ENCODE peak calls at places on chromosome 10, in six cellular contexts. I is AG10803, A is ascending aorta, S is fibroblast of mammary gland, T is dorsolateral prefrontal cortex, J is stomach. C is an unnamed sample.

GRCh38 chr10:48496831-48497792 is 107.8 kb downstream of the ARHGAP22 start:
- DNase-seq in J (peak), S (peak), A (no peak), T (no peak), I (peak), C (peak)

GRCh38 chr10:81179324-81179723 is 641.6 kb downstream of the SH2D4B start:
- DNase-seq in J (no peak), S (no peak), I (no peak), T (no peak), A (no peak), C (no peak)

GRCh38 chr10:20429742-20430141 is 467.4 kb downstream of the NEBL start:
- DNase-seq in A (no peak), S (no peak), T (no peak), J (no peak), I (no peak), C (no peak)

GRCh38 chr10:13704969-13705368 is 118.2 kb downstream of the PRPF18 start:
- DNase-seq in S (no peak), A (no peak), J (no peak), T (no peak), I (no peak), C (no peak)

GRCh38 chr10:1122349-1122748 is 66.2 kb downstream of the WDR37 start:
- DNase-seq in J (no peak), A (no peak), I (no peak), S (no peak), T (no peak), C (no peak)

GRCh38 chr10:63562391-63562790 is 41.2 kb downstream of the REEP3 start:
- DNase-seq in A (no peak), J (no peak), I (no peak), S (no peak), T (no peak), C (no peak)

GRCh38 chr10:52771534-52772455 is 789 bp downstream of the MBL2 start:
- DNase-seq in A (no peak), S (no peak), J (no peak), T (no peak), I (peak), C (peak)

GRCh38 chr10:72315611-72316385 is 38.9 kb downstream of the DNAJB12 start:
- DNase-seq in A (no peak), T (no peak), S (peak), J (peak), I (peak), C (no peak)

GRCh38 chr10:126663328-126663727 is 7.2 kb downstream of the C10orf90 start:
- DNase-seq in A (no peak), I (peak), S (peak), T (peak), J (no peak), C (no peak)

GRCh38 chr10:127193125-127193524 is 3.3 kb downstream of the INSYN2A start:
- DNase-seq in T (no peak), A (no peak), S (peak), I (peak), J (no peak), C (no peak)

GRCh38 chr10:1050145-1050544 is 1.2 kb upstream of the IDI1 start:
- DNase-seq in S (no peak), T (no peak), J (no peak), I (no peak), A (no peak), C (no peak)

GRCh38 chr10:79012567-79012966 is 56.2 kb upstream of the ZMIZ1 start:
- DNase-seq in S (no peak), A (no peak), I (no peak), T (no peak), J (no peak), C (no peak)

GRCh38 chr10:1382711-1383110 is 326.5 kb downstream of the WDR37 start:
- DNase-seq in S (no peak), I (no peak), A (no peak), T (no peak), J (peak), C (no peak)

GRCh38 chr10:37972396-37972795 is 4.1 kb downstream of the ZNF25 start:
- DNase-seq in S (no peak), I (no peak), T (no peak), A (no peak), J (no peak), C (no peak)

GRCh38 chr10:74103560-74104248 is 46.9 kb downstream of the AP3M1 start:
- DNase-seq in T (no peak), A (no peak), J (no peak), I (peak), S (peak), C (no peak)

GRCh38 chr10:23063387-23064287 is 31.7 kb upstream of the MSRB2 start:
- DNase-seq in J (no peak), T (peak), A (no peak), I (peak), S (peak), C (no peak)

GRCh38 chr10:36676321-36677169 is 448.9 kb upstream of the ANKRD30A start:
- DNase-seq in A (no peak), T (no peak), S (peak), J (no peak), I (peak), C (no peak)

GRCh38 chr10:91389636-91390512 is 20.3 kb upstream of the HECTD2 start:
- DNase-seq in A (no peak), T (no peak), I (peak), S (peak), J (no peak), C (no peak)

GRCh38 chr10:97597778-97598177 is 8.3 kb downstream of the C10orf62 start:
- DNase-seq in S (no peak), J (no peak), A (no peak), I (no peak), T (no peak), C (no peak)

GRCh38 chr10:17215782-17216122 is 12.3 kb upstream of the VIM start:
- DNase-seq in A (no peak), T (no peak), I (no peak), S (no peak), J (no peak), C (no peak)

GRCh38 chr10:121843379-121843778 is 84.5 kb downstream of the ATE1 start:
- DNase-seq in I (no peak), J (no peak), S (no peak), T (no peak), A (no peak), C (no peak)

GRCh38 chr10:14953452-14954000 is 370 bp downstream of the DCLRE1C start:
- DNase-seq in J (peak), S (peak), T (peak), I (peak), A (no peak), C (no peak)

GRCh38 chr10:92213049-92213448 is 77.8 kb downstream of the CPEB3 start:
- DNase-seq in I (no peak), A (no peak), S (no peak), T (no peak), J (no peak), C (no peak)

GRCh38 chr10:103839867-103840746 is 15.3 kb downstream of the SH3PXD2A start:
- DNase-seq in T (no peak), J (peak), I (no peak), S (no peak), A (no peak), C (no peak)

GRCh38 chr10:126203746-126204145 is 184.5 kb downstream of the ADAM12 start:
- DNase-seq in T (no peak), S (no peak), I (peak), A (no peak), J (no peak), C (no peak)

GRCh38 chr10:130341325-130341724 is 205.1 kb downstream of the GLRX3 start:
- DNase-seq in S (no peak), T (no peak), J (no peak), I (no peak), A (no peak), C (no peak)

GRCh38 chr10:104734408-104734807 is 93.3 kb downstream of the SORCS3 start:
- DNase-seq in A (no peak), J (no peak), T (no peak), S (no peak), I (no peak), C (no peak)

GRCh38 chr10:104435822-104436221 is 82.2 kb downstream of the CFAP58 start:
- DNase-seq in T (no peak), S (no peak), J (no peak), A (no peak), I (peak), C (no peak)

GRCh38 chr10:36675458-36675880 is 449.9 kb upstream of the ANKRD30A start:
- DNase-seq in A (no peak), J (no peak), I (peak), S (peak), T (no peak), C (no peak)

GRCh38 chr10:43427166-43427825 is 9.6 kb upstream of the ZNF487 start:
- DNase-seq in S (no peak), A (no peak), I (no peak), J (no peak), T (no peak), C (no peak)

GRCh38 chr10:15719062-15719898 is 442 bp downstream of the ITGA8 start:
- DNase-seq in A (no peak), J (no peak), S (no peak), I (peak), T (no peak), C (no peak)

GRCh38 chr10:133461841-133462240 is 8.1 kb downstream of the SCART1 start:
- DNase-seq in A (no peak), T (no peak), I (no peak), S (no peak), J (no peak), C (no peak)

GRCh38 chr10:127278001-127278400 is 81.6 kb upstream of the INSYN2A start:
- DNase-seq in S (no peak), I (peak), J (no peak), T (no peak), A (no peak), C (peak)

GRCh38 chr10:131942455-131942854 is 39.3 kb downstream of the BNIP3 start:
- DNase-seq in A (no peak), S (no peak), T (no peak), I (no peak), J (no peak), C (no peak)

GRCh38 chr10:46528171-46528671 is 28.2 kb downstream of the GPRIN2 start:
- DNase-seq in A (peak), J (peak), I (no peak), T (peak), S (no peak), C (no peak)

GRCh38 chr10:1036341-1036791 is 10.7 kb upstream of the IDI2 start:
- DNase-seq in S (peak), I (no peak), T (no peak), A (no peak), J (no peak), C (peak)

GRCh38 chr10:125334545-125334944 is 174.2 kb upstream of the CTBP2 start:
- DNase-seq in J (no peak), I (no peak), T (no peak), S (no peak), A (no peak), C (no peak)

GRCh38 chr10:24957624-24958435 is 5.4 kb upstream of the PRTFDC1 start:
- DNase-seq in J (no peak), I (peak), T (no peak), S (peak), A (no peak), C (no peak)

GRCh38 chr10:121405096-121405495 is 193.1 kb downstream of the FGFR2 start:
- DNase-seq in S (no peak), A (no peak), J (peak), T (no peak), I (no peak), C (no peak)

GRCh38 chr10:27713906-27714305 is 31.7 kb downstream of the MKX start:
- DNase-seq in S (peak), J (no peak), T (no peak), A (no peak), I (peak), C (no peak)
- H3K4me3 ChIP-seq in S (no peak), J (no peak), T (no peak), A (peak), I (peak), C (no peak)

DNA sequence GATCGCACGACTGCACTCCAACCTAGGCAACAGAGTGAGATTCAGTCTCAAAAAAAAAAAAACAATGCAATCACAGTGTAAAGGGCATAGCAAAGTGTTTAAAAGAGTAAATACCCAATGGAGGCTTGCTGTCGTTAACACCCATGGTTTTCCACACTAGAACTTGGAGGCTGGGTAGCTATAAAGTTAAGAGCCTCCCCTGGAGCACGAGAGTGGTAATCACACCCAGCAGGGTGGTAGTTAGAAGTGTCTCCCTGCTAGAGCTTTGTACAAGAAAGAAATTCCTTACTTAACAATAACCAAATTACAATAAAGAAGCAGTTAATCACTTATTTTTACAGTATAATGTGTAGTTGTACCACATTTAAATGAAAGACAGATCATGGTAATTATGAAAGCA is 1078.9 kb downstream of the NRG3 start:
- DNase-seq in S (no peak), I (no peak), A (no peak), T (no peak), J (no peak), C (no peak)
- TF ChIP-seq CTCF in S (no peak), I (no peak), A (no peak), T (no peak), J (no peak), C (no peak)

GRCh38 chr10:93481931-93482834 is at the start of gene MYOF:
- DNase-seq in J (peak), S (peak), T (no peak), A (no peak), I (peak), C (no peak)

GRCh38 chr10:93481213-93481930 is 762 bp downstream of the MYOF start:
- DNase-seq in J (no peak), S (no peak), T (no peak), A (no peak), I (no peak), C (no peak)

GRCh38 chr10:93488956-93489528 is 6.9 kb upstream of the MYOF start:
- DNase-seq in I (peak), A (no peak), J (no peak), T (no peak), S (no peak), C (no peak)

GRCh38 chr10:93491589-93492121 is 4.8 kb upstream of the CEP55 start:
- DNase-seq in T (no peak), S (no peak), I (no peak), A (no peak), J (no peak), C (no peak)

DNA sequence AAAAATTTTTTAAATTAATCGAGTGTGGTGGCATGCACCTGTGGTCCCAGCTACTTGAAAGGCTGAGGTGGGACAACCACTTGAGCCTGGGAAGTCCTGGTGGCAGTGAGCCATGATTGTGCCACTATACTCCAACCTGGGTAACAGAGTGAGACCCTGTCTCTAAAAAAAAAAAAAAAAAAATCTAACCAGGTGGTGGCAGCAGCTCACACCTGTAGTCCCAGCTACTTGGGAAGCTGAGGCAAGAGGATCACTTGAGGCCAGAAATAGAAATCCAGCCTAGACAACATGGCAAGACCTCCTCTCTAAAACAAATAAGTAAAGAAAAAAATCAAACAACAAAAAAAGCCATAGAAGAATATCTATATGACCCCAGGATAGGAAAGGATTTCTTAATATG is 3.6 kb upstream of the MYOF start:
- DNase-seq in S (no peak), I (no peak), A (no peak), T (no peak), J (no peak), C (no peak)
- H3K4me3 ChIP-seq in S (no peak), I (no peak), A (no peak), T (no peak), J (no peak), C (no peak)

GRCh38 chr10:60238408-60239100 is 151.1 kb downstream of the ANK3 start:
- DNase-seq in I (peak), T (no peak), S (peak), A (no peak), J (peak), C (no peak)
- TF ChIP-seq CTCF in I (peak), T (no peak), S (peak), A (peak), J (no peak), C (peak)

GRCh38 chr10:96280859-96281258 is 9.5 kb upstream of the BLNK start:
- DNase-seq in S (no peak), A (no peak), J (no peak), I (no peak), T (no peak), C (no peak)
- H3K4me3 ChIP-seq in S (no peak), A (no peak), J (no peak), I (no peak), T (no peak), C (no peak)

GRCh38 chr10:50963063-50963462 is 77.6 kb upstream of the A1CF start:
- DNase-seq in I (no peak), A (no peak), J (no peak), T (no peak), S (no peak), C (no peak)

GRCh38 chr10:50972591-50972990 is 87.2 kb upstream of the A1CF start:
- DNase-seq in J (peak), S (no peak), A (no peak), T (no peak), I (no peak), C (no peak)

DNA sequence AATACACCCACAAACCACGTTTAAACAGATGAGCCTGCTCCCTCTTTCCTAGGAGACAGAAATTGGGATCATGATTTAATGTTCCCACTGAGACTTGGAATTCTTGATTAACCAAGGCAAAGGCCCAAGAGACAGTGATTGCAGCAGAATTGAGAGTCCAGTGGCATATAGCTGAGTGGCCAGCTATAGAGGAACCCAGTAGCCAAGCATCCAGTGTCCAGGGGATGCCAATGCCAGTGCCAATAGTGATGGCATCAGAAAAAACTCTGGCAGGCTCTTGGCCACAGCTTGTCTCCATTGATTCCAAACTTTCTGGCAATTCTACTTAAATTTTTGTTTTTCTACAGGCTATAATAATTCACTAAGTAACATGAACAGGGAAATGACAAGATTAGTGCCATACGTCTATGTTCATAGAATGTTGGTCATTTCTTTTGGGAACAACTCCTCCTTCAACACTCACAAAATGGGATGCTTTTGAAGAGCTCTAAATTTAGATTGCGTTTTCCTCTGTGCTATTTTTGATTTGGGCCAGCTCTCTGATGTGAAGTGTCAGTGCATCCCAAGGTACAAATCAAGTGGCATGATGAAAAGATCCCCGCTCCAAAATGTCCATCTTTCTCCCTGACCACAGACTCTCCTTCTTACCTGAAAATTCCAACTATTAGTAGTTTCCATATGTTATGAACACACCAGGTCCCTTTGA is 83.1 kb upstream of the A1CF start:
- DNase-seq in J (no peak), S (no peak), A (no peak), I (peak), T (no peak), C (no peak)
- TF ChIP-seq CTCF in J (no peak), S (no peak), A (no peak), I (no peak), T (no peak), C (no peak)

GRCh38 chr10:99529483-99530107 is 3.1 kb upstream of the NKX2-3 start:
- DNase-seq in A (no peak), I (no peak), J (no peak), S (no peak), T (no peak), C (no peak)

GRCh38 chr10:99531026-99531695 is 1.6 kb upstream of the NKX2-3 start:
- DNase-seq in I (no peak), A (no peak), J (no peak), T (no peak), S (no peak), C (no peak)

GRCh38 chr10:99528867-99529285 is 3.9 kb upstream of the NKX2-3 start:
- DNase-seq in A (no peak), I (no peak), J (no peak), S (no peak), T (no peak), C (no peak)

GRCh38 chr10:99531696-99532050 is 1.1 kb upstream of the NKX2-3 start:
- DNase-seq in T (no peak), I (no peak), S (no peak), J (no peak), A (no peak), C (no peak)

DNA sequence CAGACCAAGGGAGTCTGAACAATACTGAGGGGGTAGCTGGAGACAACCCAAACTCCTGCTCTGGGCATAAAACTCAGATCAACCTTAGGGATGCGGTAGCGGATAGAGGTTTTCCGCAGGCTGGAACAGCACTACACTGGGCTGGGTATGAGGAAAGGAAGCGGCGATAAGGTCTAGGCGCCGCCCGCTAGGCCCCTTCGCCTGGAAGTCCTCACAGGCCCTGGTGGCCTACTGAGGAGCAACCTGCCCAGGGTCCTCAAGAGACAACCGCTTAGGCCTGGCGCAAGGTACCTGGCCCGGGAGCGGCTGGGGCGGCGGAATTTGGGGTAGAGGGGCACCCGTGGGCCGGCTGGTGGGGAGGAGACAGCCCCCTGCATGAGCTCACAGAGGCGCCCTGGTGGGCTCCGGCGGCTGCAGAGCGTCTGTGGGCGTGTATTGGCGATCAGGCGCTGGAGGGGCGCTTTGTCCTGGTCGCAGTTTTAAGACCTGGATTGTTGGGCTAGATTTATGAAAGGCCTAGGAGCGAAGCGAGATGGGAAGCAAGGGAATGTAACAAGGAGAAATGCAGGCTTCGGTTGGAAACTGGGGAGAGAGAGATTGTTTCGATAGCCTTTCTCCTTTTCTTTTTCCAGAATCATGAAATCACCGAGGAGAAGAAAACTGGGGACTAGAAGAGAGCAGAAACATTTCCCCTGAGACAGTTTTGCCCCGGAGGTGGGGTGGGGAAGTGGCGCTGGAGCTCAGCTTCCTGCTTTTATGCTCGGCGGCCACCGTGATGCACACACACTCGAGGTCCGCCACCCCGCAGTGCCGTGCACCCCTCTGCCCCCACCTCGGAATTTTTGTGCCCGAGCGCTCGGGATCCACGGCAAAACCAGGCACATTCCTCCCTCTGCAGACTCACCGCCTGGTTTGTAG is 2.4 kb upstream of the NKX2-3 start:
- DNase-seq in S (no peak), I (no peak), J (no peak), T (no peak), A (no peak), C (no peak)
- H3K4me3 ChIP-seq in S (no peak), I (no peak), J (peak), T (no peak), A (no peak), C (no peak)